ENCODE peak calls at places on chromosomes 12 and 14, in four cellular contexts. Z is HepG2, L is A549, X is IMR-90. E is an unnamed sample.

GRCh38 chr14:65604535-65604934 is 192.0 kb downstream of the FUT8 start:
- DNase-seq in Z (no peak), L (no peak), X (no peak), E (no peak)

GRCh38 chr12:2959194-2959507 is at the start of gene TEAD4:
- DNase-seq in X (peak; percentile 74), Z (peak; percentile 82), L (peak; percentile 90), E (peak; percentile 96)

GRCh38 chr14:90409209-90409730 is 12.4 kb downstream of the CALM1 start:
- DNase-seq in L (peak; percentile 26), Z (no peak), X (peak; percentile 98), E (no peak)

GRCh38 chr12:31233061-31233730 is 92.8 kb downstream of the SINHCAF start:
- DNase-seq in Z (no peak), X (no peak), L (no peak), E (no peak)

GRCh38 chr12:19382563-19382962 is 56.7 kb upstream of the AEBP2 start:
- DNase-seq in X (no peak), Z (no peak), L (no peak), E (no peak)

GRCh38 chr14:103869406-103870143 is 22.2 kb upstream of the PPP1R13B start:
- DNase-seq in L (no peak), Z (no peak), X (no peak), E (no peak)

GRCh38 chr14:72675126-72675525 is 218.8 kb downstream of the DPF3 start:
- DNase-seq in L (no peak), X (no peak), Z (no peak), E (no peak)

GRCh38 chr12:46217686-46218508 is 50.9 kb downstream of the SLC38A1 start:
- DNase-seq in X (no peak), L (no peak), Z (no peak), E (no peak)

GRCh38 chr12:56014205-56014604 is 6.6 kb upstream of the IKZF4 start:
- DNase-seq in L (no peak), Z (no peak), X (no peak), E (no peak)

GRCh38 chr12:26010293-26010821 is 51.9 kb downstream of the RASSF8 start:
- DNase-seq in L (no peak), Z (no peak), X (no peak), E (peak; percentile 43)

GRCh38 chr14:99682809-99683618 is 1.1 kb upstream of the CYP46A1 start:
- DNase-seq in Z (peak; percentile 49), L (peak; percentile 89), X (peak; percentile 48), E (peak; percentile 92)

GRCh38 chr12:75913502-75914110 is 118.0 kb downstream of the PHLDA1 start:
- DNase-seq in Z (no peak), L (no peak), X (no peak), E (no peak)

GRCh38 chr12:87383705-87384104 is 645.5 kb downstream of the C12orf50 start:
- DNase-seq in X (peak; percentile 0), L (no peak), Z (no peak), E (no peak)

GRCh38 chr14:77314043-77314442 is 6.6 kb downstream of the POMT2 start:
- DNase-seq in Z (no peak), L (no peak), X (peak; percentile 89), E (no peak)

GRCh38 chr12:109256011-109256410 is 53.1 kb downstream of the FOXN4 start:
- DNase-seq in Z (no peak), X (no peak), L (no peak), E (no peak)

GRCh38 chr14:67514203-67514607 is 18.9 kb upstream of the PLEKHH1 start:
- DNase-seq in L (no peak), Z (no peak), X (no peak), E (no peak)

GRCh38 chr14:101518611-101519048 is 42.7 kb upstream of the DIO3 start:
- DNase-seq in X (no peak), Z (no peak), L (no peak), E (no peak)

GRCh38 chr14:71539660-71540285 is 392.5 kb upstream of the RGS6 start:
- DNase-seq in Z (no peak), L (no peak), X (no peak), E (no peak)

GRCh38 chr14:70011098-70011497 is 131.9 kb downstream of the SMOC1 start:
- DNase-seq in L (no peak), X (no peak), Z (no peak), E (no peak)

GRCh38 chr14:61585598-61586538 is 109.4 kb upstream of the HIF1A start:
- DNase-seq in X (peak; percentile 93), L (no peak), Z (no peak), E (no peak)

GRCh38 chr12:114611145-114612018 is 72.6 kb downstream of the TBX3 start:
- DNase-seq in X (no peak), L (peak; percentile 31), Z (peak; percentile 100), E (no peak)

GRCh38 chr14:28756896-28757570 is 9.6 kb upstream of the FOXG1 start:
- DNase-seq in Z (peak; percentile 72), X (peak; percentile 54), L (peak; percentile 42), E (peak; percentile 80)

GRCh38 chr12:4145990-4146859 is 127.3 kb upstream of the CCND2 start:
- DNase-seq in Z (no peak), X (no peak), L (no peak), E (no peak)

GRCh38 chr14:93002851-93003298 is 79.9 kb downstream of the CHGA start:
- DNase-seq in L (no peak), X (no peak), Z (peak; percentile 61), E (no peak)

GRCh38 chr12:53985900-53986685 is 1.1 kb downstream of the HOXC10 start:
- DNase-seq in L (no peak), Z (no peak), X (no peak), E (no peak)
- H3K4me3 ChIP-seq in L (no peak overlapping the region), Z (no peak overlapping the region), X (no peak overlapping the region), E (no peak overlapping the region)

GRCh38 chr12:49225551-49226166 is 36.8 kb upstream of the TUBA1A start:
- DNase-seq in X (peak; percentile 40), L (no peak), Z (no peak), E (no peak)
- TF ChIP-seq CTCF in X (peak; percentile 29), L (no peak), Z (no peak), E (peak; percentile 23)

GRCh38 chr12:107296681-107297086 is 203.3 kb upstream of the CRY1 start:
- DNase-seq in Z (no peak), L (peak; percentile 26), X (no peak), E (no peak)
- H3K4me2 ChIP-seq in Z (no peak overlapping the region), L (peak overlapping the region; percentile 58), X (no peak overlapping the region), E (no peak overlapping the region)

GRCh38 chr14:88323520-88324199 is 591 bp upstream of the KCNK10 start:
- DNase-seq in X (peak; percentile 1), L (no peak), Z (no peak), E (peak; percentile 87)
- H3K4me3 ChIP-seq in X (peak overlapping the region; percentile 24), L (peak overlapping the region; percentile 34), Z (peak overlapping the region; percentile 24), E (peak overlapping the region; percentile 88)